ENCODE peak calls at places on chromosomes 13 and 19, in ten cellular contexts. J is cardiac muscle cell, O is right cardiac atrium, A is pancreas, M is IMR-90, L is GM23248, I is H9, U is PC-3, V is A673, Z is Peyer's patch. W is an unnamed sample. For H3K9me3 and H3K27me3, the result is how much of the 10 kb centered on the place peaks cover.

GRCh38 chr19:5988520-5989387 is 10.8 kb upstream of the RANBP3 start:
- DNase-seq in J (no peak), O (no peak), A (no peak), M (peak), L (no peak), I (no peak), U (peak), V (peak), Z (no peak), W (no peak)

GRCh38 chr13:69556540-69557196 is 551.0 kb upstream of the ATXN8OS start:
- DNase-seq in J (no peak), O (no peak), A (no peak), M (no peak), L (no peak), I (peak), U (no peak), V (no peak), Z (no peak), W (no peak)

GRCh38 chr13:96053003-96053703 is at the start of gene UGGT2:
- DNase-seq in J (peak), O (peak), A (peak), M (peak), L (peak), I (peak), U (peak), V (peak), Z (peak), W (peak)

GRCh38 chr13:33280550-33280905 is 5.0 kb downstream of the STARD13 start:
- DNase-seq in J (no peak), O (no peak), A (no peak), M (no peak), L (no peak), I (no peak), U (no peak), V (no peak), Z (no peak), W (no peak)

GRCh38 chr13:97934590-97934989 is 18.9 kb upstream of the IPO5 start:
- DNase-seq in J (peak), O (peak), A (no peak), M (no peak), L (no peak), I (no peak), U (no peak), V (no peak), Z (no peak), W (no peak)

GRCh38 chr13:99033814-99034213 is 56.0 kb upstream of the DOCK9 start:
- DNase-seq in J (peak), O (no peak), A (no peak), M (peak), L (peak), I (no peak), U (peak), V (peak), Z (no peak), W (no peak)

GRCh38 chr13:74306496-74306895 is 172.3 kb upstream of the KLF12 start:
- DNase-seq in J (peak), O (no peak), A (no peak), M (peak), L (peak), I (no peak), U (peak), V (peak), Z (no peak), W (no peak)

GRCh38 chr13:27007166-27007565 is 164.4 kb downstream of the USP12 start:
- DNase-seq in J (no peak), O (no peak), A (no peak), M (no peak), L (no peak), I (no peak), U (no peak), V (no peak), Z (no peak), W (no peak)

GRCh38 chr13:22111152-22111783 is 440.4 kb downstream of the FGF9 start:
- DNase-seq in J (no peak), O (no peak), A (no peak), M (no peak), L (no peak), I (no peak), U (no peak), V (no peak), Z (no peak), W (no peak)

GRCh38 chr19:8686549-8686948 is 12.0 kb downstream of the ACTL9 start:
- DNase-seq in J (no peak), O (no peak), A (no peak), M (no peak), L (no peak), I (no peak), U (no peak), V (no peak), Z (no peak), W (no peak)

GRCh38 chr19:6126335-6126974 is 9.0 kb upstream of the ACSBG2 start:
- DNase-seq in J (peak), O (no peak), A (no peak), M (peak), L (peak), I (peak), U (peak), V (peak), Z (no peak), W (no peak)

GRCh38 chr19:32129141-32129540 is 216.3 kb upstream of the ZNF507 start:
- DNase-seq in J (no peak), O (no peak), A (no peak), M (no peak), L (no peak), I (no peak), U (no peak), V (no peak), Z (no peak), W (no peak)

GRCh38 chr13:47420568-47420967 is 523.7 kb upstream of the HTR2A start:
- DNase-seq in J (no peak), O (no peak), A (no peak), M (peak), L (peak), I (no peak), U (peak), V (no peak), Z (no peak), W (no peak)

GRCh38 chr19:6221878-6222746 is 57.7 kb downstream of the MLLT1 start:
- DNase-seq in J (no peak), O (no peak), A (no peak), M (no peak), L (no peak), I (no peak), U (no peak), V (no peak), Z (no peak), W (peak)

GRCh38 chr19:4571305-4571917 is 11.9 kb upstream of the SEMA6B start:
- DNase-seq in J (peak), O (no peak), A (no peak), M (no peak), L (no peak), I (no peak), U (no peak), V (peak), Z (no peak), W (no peak)

GRCh38 chr13:23993439-23993980 is 96.2 kb upstream of the C1QTNF9B start:
- DNase-seq in J (no peak), O (no peak), A (no peak), M (peak), L (no peak), I (no peak), U (no peak), V (no peak), Z (no peak), W (no peak)

GRCh38 chr13:114071991-114072390 is 60.4 kb downstream of the RASA3 start:
- DNase-seq in J (no peak), O (no peak), A (no peak), M (no peak), L (no peak), I (no peak), U (no peak), V (no peak), Z (peak), W (no peak)

GRCh38 chr19:13154241-13154778 is 4.1 kb downstream of the IER2 start:
- DNase-seq in J (peak), O (peak), A (peak), M (peak), L (peak), I (peak), U (peak), V (peak), Z (peak), W (peak)

GRCh38 chr13:80655778-80656518 is 315.0 kb upstream of the SPRY2 start:
- DNase-seq in J (no peak), O (no peak), A (no peak), M (no peak), L (no peak), I (no peak), U (no peak), V (no peak), Z (no peak), W (no peak)

GRCh38 chr19:1467228-1467511 is 11.8 kb downstream of the C19orf25 start:
- DNase-seq in J (no peak), O (no peak), A (no peak), M (no peak), L (no peak), I (no peak), U (no peak), V (no peak), Z (no peak), W (no peak)

GRCh38 chr19:44875666-44876418 is 15.2 kb upstream of the TOMM40 start:
- DNase-seq in J (peak), O (no peak), A (peak), M (peak), L (no peak), I (no peak), U (peak), V (no peak), Z (no peak), W (no peak)

GRCh38 chr19:15316498-15316897 is 15.8 kb downstream of the BRD4 start:
- DNase-seq in J (no peak), O (no peak), A (no peak), M (peak), L (peak), I (no peak), U (no peak), V (no peak), Z (no peak), W (no peak)

GRCh38 chr13:29594310-29594709 is 1.2 kb downstream of the SLC7A1 start:
- DNase-seq in J (peak), O (peak), A (peak), M (peak), L (peak), I (no peak), U (peak), V (peak), Z (peak), W (no peak)

GRCh38 chr19:50226536-50226935 is 23.1 kb downstream of the MYH14 start:
- DNase-seq in J (no peak), O (no peak), A (no peak), M (no peak), L (no peak), I (no peak), U (no peak), V (no peak), Z (no peak), W (no peak)

GRCh38 chr19:50230379-50231351 is 27.2 kb downstream of the MYH14 start:
- DNase-seq in J (no peak), O (no peak), A (no peak), M (no peak), L (no peak), I (peak), U (no peak), V (no peak), Z (no peak), W (no peak)

GRCh38 chr19:50233308-50233910 is 30.0 kb downstream of the MYH14 start:
- DNase-seq in J (no peak), O (no peak), A (no peak), M (no peak), L (no peak), I (no peak), U (no peak), V (no peak), Z (no peak), W (no peak)

GRCh38 chr19:50232600-50232999 is 29.2 kb downstream of the MYH14 start:
- DNase-seq in J (no peak), O (no peak), A (no peak), M (no peak), L (no peak), I (no peak), U (no peak), V (no peak), Z (no peak), W (no peak)

DNA sequence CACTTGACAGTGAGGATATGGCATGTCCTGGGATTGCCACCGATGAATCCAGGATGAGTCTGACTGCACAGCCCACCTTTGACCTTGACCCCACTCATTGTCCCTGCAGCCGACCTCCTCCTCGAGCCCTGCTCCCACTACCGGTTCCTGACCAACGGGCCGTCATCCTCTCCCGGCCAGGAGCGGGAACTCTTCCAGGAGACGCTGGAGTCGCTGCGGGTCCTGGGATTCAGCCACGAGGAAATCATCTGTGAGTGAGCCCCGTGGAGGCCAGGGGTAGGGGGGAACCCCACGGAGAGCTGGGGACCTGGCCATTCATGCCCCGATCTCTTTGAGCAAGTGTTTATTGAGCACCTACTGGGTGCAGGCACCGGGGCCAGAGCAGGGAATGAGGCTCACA is 28.4 kb downstream of the MYH14 start:
- DNase-seq in J (no peak), O (no peak), A (no peak), M (no peak), L (no peak), I (no peak), U (no peak), V (no peak), Z (no peak), W (no peak)
- H3K9me3 ChIP-seq in J (under half), O (under half), A (under half), M (under half), L (under half), I (under half), U (under half), V (under half), Z (under half), W (under half)

DNA sequence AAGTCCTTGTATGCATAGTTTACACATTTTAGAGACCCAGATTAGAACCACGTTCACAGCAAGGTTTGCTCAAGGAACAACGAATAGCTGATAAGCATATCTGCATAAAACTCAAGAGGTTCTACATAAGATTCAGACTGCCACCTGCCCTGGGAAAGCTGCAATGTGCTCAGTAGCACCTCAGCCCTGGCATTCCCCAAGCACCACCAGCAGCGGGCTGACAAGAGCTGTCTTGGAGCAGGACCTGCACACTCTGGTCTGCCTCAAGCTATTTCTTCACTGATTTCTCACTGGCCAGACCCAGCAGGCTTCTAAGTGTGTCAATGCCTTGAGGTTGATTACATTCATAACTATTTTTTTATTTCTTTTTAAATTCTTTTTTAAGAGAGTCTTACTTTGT is 65.8 kb upstream of the UQCRFS1 start:
- DNase-seq in J (no peak), O (no peak), A (peak), M (no peak), L (no peak), I (no peak), U (no peak), V (no peak), Z (no peak), W (no peak)
- H3K27me3 ChIP-seq in J (under half), O (under half), A (under half), M (under half), L (under half), I (under half), U (under half), V (under half), Z (under half), W (under half)

DNA sequence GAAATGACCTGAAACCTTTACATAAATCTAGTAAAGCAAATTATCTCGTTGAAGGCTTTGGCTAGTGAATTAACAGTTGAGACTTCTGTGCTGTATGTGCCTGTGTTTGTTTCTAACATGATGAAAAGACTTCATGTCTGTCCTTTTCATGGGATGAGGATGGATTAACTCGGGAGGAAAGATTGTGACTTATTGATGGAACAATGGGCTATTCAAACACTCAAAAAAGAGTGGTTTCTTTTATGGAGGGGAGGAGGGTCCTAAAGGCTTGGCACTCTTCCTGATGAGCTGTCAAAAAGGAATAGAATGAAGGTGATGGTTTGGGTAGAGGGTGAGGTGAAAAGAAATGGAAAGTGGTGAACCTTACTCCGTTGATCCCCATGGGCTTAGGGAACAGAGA is 44.5 kb upstream of the FRY start:
- DNase-seq in J (no peak), O (no peak), A (no peak), M (no peak), L (no peak), I (no peak), U (no peak), V (no peak), Z (no peak), W (no peak)
- H3K9me3 ChIP-seq in J (under half), O (under half), A (under half), M (under half), L (under half), I (under half), U (under half), V (under half), Z (under half), W (under half)

GRCh38 chr13:39381456-39381855 is 221.5 kb downstream of the LHFPL6 start:
- DNase-seq in J (no peak), O (no peak), A (no peak), M (no peak), L (no peak), I (no peak), U (no peak), V (no peak), Z (no peak), W (no peak)

GRCh38 chr13:39379667-39380655 is 223.0 kb downstream of the LHFPL6 start:
- DNase-seq in J (no peak), O (no peak), A (no peak), M (peak), L (peak), I (no peak), U (no peak), V (no peak), Z (no peak), W (no peak)

GRCh38 chr13:39385154-39385553 is 217.8 kb downstream of the LHFPL6 start:
- DNase-seq in J (no peak), O (no peak), A (no peak), M (no peak), L (peak), I (no peak), U (no peak), V (no peak), Z (no peak), W (no peak)

GRCh38 chr13:39385621-39386231 is 217.3 kb downstream of the LHFPL6 start:
- DNase-seq in J (peak), O (no peak), A (no peak), M (peak), L (no peak), I (peak), U (no peak), V (peak), Z (no peak), W (no peak)
- H3K27me3 ChIP-seq in J (half or more), O (under half), A (under half), M (under half), L (under half), I (half or more), U (under half), V (under half), Z (under half), W (under half)

DNA sequence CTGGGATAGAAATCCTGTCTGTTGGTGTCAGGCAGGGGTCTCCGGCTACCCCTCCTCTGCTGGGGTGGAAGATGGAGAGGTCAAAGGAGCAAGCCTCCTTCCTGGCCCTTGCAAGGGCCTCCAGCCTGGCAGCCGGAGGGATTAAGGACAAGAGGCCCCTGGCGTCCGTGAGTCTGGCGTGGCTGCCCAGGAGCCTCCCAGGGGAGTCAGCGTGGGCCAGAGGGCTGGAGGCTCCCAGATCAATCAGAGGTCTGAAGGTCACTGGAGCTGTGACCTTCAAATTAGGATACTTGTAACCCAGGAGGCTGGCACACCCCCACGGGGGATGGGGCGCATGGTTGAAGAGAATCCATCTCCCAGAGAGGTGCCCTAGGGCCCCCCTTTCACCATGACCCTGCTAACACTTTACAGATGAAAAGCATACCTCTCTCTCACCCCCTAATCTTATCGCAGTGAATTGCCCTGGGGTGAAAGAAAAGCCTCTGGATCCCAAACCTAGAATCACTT is 44.7 kb upstream of the PEG3 start:
- DNase-seq in J (no peak), O (no peak), A (no peak), M (no peak), L (no peak), I (no peak), U (no peak), V (no peak), Z (no peak), W (no peak)
- H3K9me3 ChIP-seq in J (under half), O (under half), A (under half), M (under half), L (under half), I (half or more), U (under half), V (under half), Z (under half), W (under half)

DNA sequence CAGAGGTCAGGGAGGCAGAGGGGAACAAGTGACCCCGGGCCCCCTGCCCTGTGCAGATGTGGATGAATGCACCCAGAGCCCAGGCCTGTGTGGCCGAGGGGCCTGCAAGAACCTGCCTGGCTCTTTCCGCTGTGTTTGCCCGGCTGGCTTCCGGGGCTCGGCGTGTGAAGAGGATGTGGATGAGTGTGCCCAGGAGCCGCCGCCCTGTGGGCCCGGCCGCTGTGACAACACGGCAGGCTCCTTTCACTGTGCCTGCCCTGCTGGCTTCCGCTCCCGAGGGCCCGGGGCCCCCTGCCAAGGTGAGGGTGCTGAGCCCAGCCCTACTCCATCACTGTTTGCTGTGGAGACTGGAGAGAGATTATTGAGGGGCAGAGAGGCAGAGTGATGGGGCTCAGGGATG is 9.9 kb downstream of the LTBP4 start:
- DNase-seq in J (no peak), O (no peak), A (no peak), M (no peak), L (peak), I (peak), U (peak), V (no peak), Z (peak), W (peak)
- H3K27me3 ChIP-seq in J (under half), O (under half), A (under half), M (under half), L (under half), I (under half), U (under half), V (under half), Z (under half), W (under half)